ENCODE peak calls at places on chromosomes 11 and 22, in four cellular contexts. M, V, P and T are unnamed samples.

GRCh38 chr22:19965771-19966709 is 24.4 kb upstream of the TXNRD2 start:
- DNase-seq in M (no peak), V (no peak), P (no peak), T (no peak)

GRCh38 chr11:102196816-102197215 is 86.6 kb downstream of the YAP1 start:
- DNase-seq in V (no peak), P (no peak), M (no peak), T (no peak)

GRCh38 chr22:33867118-33867863 is 53.0 kb downstream of the LARGE1 start:
- DNase-seq in M (no peak), P (no peak), V (no peak), T (peak; percentile 18)

GRCh38 chr11:10806206-10806605 is 2.5 kb downstream of the EIF4G2 start:
- DNase-seq in P (no peak), M (peak; percentile 17), V (no peak), T (no peak)

GRCh38 chr11:129333873-129334272 is 41.8 kb upstream of the BARX2 start:
- DNase-seq in P (no peak), V (no peak), M (no peak), T (no peak)

GRCh38 chr11:119101759-119102423 is at the start of gene DPAGT1:
- DNase-seq in M (peak; percentile 97), V (peak; percentile 83), P (peak; percentile 98), T (peak; percentile 96)

GRCh38 chr11:13440100-13440855 is 22.7 kb downstream of the BTBD10 start:
- DNase-seq in P (peak; percentile 93), M (peak; percentile 93), V (no peak), T (peak; percentile 95)

GRCh38 chr22:35124674-35125219 is 58.8 kb downstream of the ISX start:
- DNase-seq in M (no peak), P (no peak), V (no peak), T (no peak)

GRCh38 chr11:8092587-8093424 is 11.8 kb downstream of the TUB start:
- DNase-seq in M (peak; percentile 48), P (peak; percentile 63), V (no peak), T (peak; percentile 72)

GRCh38 chr11:92528051-92528450 is 303.4 kb downstream of the FAT3 start:
- DNase-seq in P (peak; percentile 88), M (peak; percentile 83), V (no peak), T (peak; percentile 68)

GRCh38 chr11:61477734-61478148 is 30.8 kb upstream of the LRRC10B start:
- DNase-seq in M (no peak), V (peak; percentile 45), P (no peak), T (no peak)

GRCh38 chr11:17496406-17496805 is 19.8 kb upstream of the ABCC8 start:
- DNase-seq in P (no peak), V (no peak), M (no peak), T (no peak)

GRCh38 chr22:37018815-37019308 is 385 bp downstream of the TST start:
- DNase-seq in V (no peak), P (peak; percentile 52), M (peak; percentile 25), T (peak; percentile 19)

GRCh38 chr11:111734383-111735261 is 31.6 kb downstream of the PPP2R1B start:
- DNase-seq in P (peak; percentile 50), M (no peak), V (no peak), T (no peak)

GRCh38 chr11:73693877-73694525 is 47.6 kb downstream of the PLEKHB1 start:
- DNase-seq in V (no peak), P (no peak), M (no peak), T (no peak)

GRCh38 chr11:74905326-74905725 is 43.6 kb downstream of the XRRA1 start:
- DNase-seq in P (no peak), V (no peak), M (no peak), T (no peak)

GRCh38 chr11:121575250-121575962 is 122.6 kb upstream of the SORL1-AS1 start:
- DNase-seq in V (no peak), M (no peak), P (peak; percentile 65), T (peak; percentile 26)

GRCh38 chr11:1916986-1917522 is 2.4 kb upstream of the TNNT3 start:
- DNase-seq in M (no peak), P (no peak), V (no peak), T (no peak)

GRCh38 chr22:50008151-50009040 is 4.2 kb downstream of the IL17REL start:
- DNase-seq in P (no peak), M (no peak), V (no peak), T (no peak)

GRCh38 chr22:39498368-39498767 is 3.7 kb upstream of the MIEF1 start:
- DNase-seq in V (no peak), P (no peak), M (no peak), T (no peak)

GRCh38 chr11:30741039-30741550 is 154.9 kb upstream of the MPPED2 start:
- DNase-seq in V (no peak), M (no peak), P (no peak), T (no peak)

GRCh38 chr11:118827118-118827517 is 36.2 kb upstream of the DDX6 start:
- DNase-seq in P (no peak), M (no peak), V (no peak), T (no peak)